ENCODE peak calls at places on chromosome 19, in seven cellular contexts. O is GM23338, E is progenitor cell of endocrine pancreas, K is kidney, X is AG04449, Z is IMR-90, M is fibroblast of mammary gland. J is an unnamed sample.
A peak's percentile ranks its signal among the peaks of the same experiment; 100 is the strongest.

GRCh38 chr19:18437481-18438330 is at the start of gene ISYNA1:
- DNase-seq in O (peak; percentile 79), E (no peak), K (peak; percentile 89), X (no peak), Z (peak; percentile 20), M (no peak), J (peak; percentile 66)

GRCh38 chr19:54297759-54298305 is 15.1 kb downstream of the LILRA5 start:
- DNase-seq in O (peak; percentile 27), E (no peak), K (no peak), X (no peak), Z (no peak), M (no peak), J (no peak)

GRCh38 chr19:2782357-2782935 is 627 bp downstream of the SGTA start:
- DNase-seq in O (no peak), E (no peak), K (no peak), X (no peak), Z (no peak), M (no peak), J (no peak)

GRCh38 chr19:19258589-19259338 is 14.3 kb downstream of the TM6SF2 start:
- DNase-seq in O (no peak), E (no peak), K (no peak), X (no peak), Z (no peak), M (no peak), J (no peak)

GRCh38 chr19:45567609-45568008 is 17.0 kb downstream of the OPA3 start:
- DNase-seq in O (no peak), E (no peak), K (no peak), X (no peak), Z (no peak), M (no peak), J (no peak)

GRCh38 chr19:10000171-10000826 is 10.0 kb downstream of the COL5A3 start:
- DNase-seq in O (peak; percentile 89), E (peak; percentile 59), K (no peak), X (no peak), Z (peak; percentile 70), M (peak; percentile 66), J (peak; percentile 71)

GRCh38 chr19:43634877-43635560 is 4.6 kb downstream of the CADM4 start:
- DNase-seq in O (peak; percentile 77), E (no peak), K (no peak), X (no peak), Z (no peak), M (peak; percentile 47), J (no peak)

GRCh38 chr19:7883796-7884570 is 4.3 kb upstream of the LRRC8E start:
- DNase-seq in O (no peak), E (no peak), K (no peak), X (no peak), Z (peak; percentile 33), M (peak; percentile 47), J (no peak)

GRCh38 chr19:47274891-47275865 is 493 bp downstream of the INAFM1 start:
- DNase-seq in O (peak; percentile 62), E (no peak), K (peak; percentile 92), X (no peak), Z (no peak), M (peak; percentile 28), J (peak; percentile 43)

GRCh38 chr19:3710265-3710812 is 2.2 kb downstream of the TJP3 start:
- DNase-seq in O (peak; percentile 68), E (no peak), K (peak; percentile 92), X (no peak), Z (peak; percentile 43), M (peak; percentile 32), J (peak; percentile 93)

GRCh38 chr19:16361926-16362325 is 37.3 kb downstream of the KLF2 start:
- DNase-seq in O (no peak), E (no peak), K (no peak), X (no peak), Z (no peak), M (no peak), J (no peak)

GRCh38 chr19:53908106-53908932 is 759 bp upstream of the CACNG7 start:
- DNase-seq in O (peak; percentile 95), E (no peak), K (no peak), X (no peak), Z (peak; percentile 40), M (peak; percentile 46), J (peak; percentile 45)

GRCh38 chr19:7715671-7716070 is 13.7 kb upstream of the FCER2 start:
- DNase-seq in O (no peak), E (no peak), K (no peak), X (no peak), Z (no peak), M (no peak), J (no peak)

GRCh38 chr19:12847159-12848139 is 9.1 kb downstream of the MAST1 start:
- DNase-seq in O (peak; percentile 93), E (peak; percentile 98), K (peak; percentile 93), X (peak; percentile 5), Z (peak; percentile 73), M (peak; percentile 82), J (peak; percentile 92)

GRCh38 chr19:47430041-47430802 is 10.9 kb upstream of the MEIS3 start:
- DNase-seq in O (peak; percentile 79), E (peak; percentile 43), K (peak; percentile 78), X (no peak), Z (peak; percentile 27), M (peak; percentile 45), J (peak; percentile 51)

GRCh38 chr19:15869109-15869555 is 28.7 kb downstream of the CYP4F2 start:
- DNase-seq in O (peak; percentile 46), E (no peak), K (no peak), X (no peak), Z (no peak), M (peak; percentile 29), J (peak; percentile 37)

GRCh38 chr19:19750842-19751790 is 18.2 kb upstream of the ZNF14 start:
- DNase-seq in O (no peak), E (no peak), K (peak; percentile 72), X (no peak), Z (no peak), M (no peak), J (peak; percentile 22)

GRCh38 chr19:16373989-16374388 is 49.4 kb downstream of the KLF2 start:
- DNase-seq in O (no peak), E (no peak), K (peak; percentile 60), X (no peak), Z (no peak), M (no peak), J (no peak)

GRCh38 chr19:47507031-47507430 is 7.8 kb downstream of the NAPA start:
- DNase-seq in O (no peak), E (no peak), K (no peak), X (no peak), Z (no peak), M (no peak), J (peak; percentile 78)

GRCh38 chr19:18333680-18334079 is 6.7 kb upstream of the PGPEP1 start:
- DNase-seq in O (no peak), E (no peak), K (no peak), X (no peak), Z (no peak), M (no peak), J (no peak)

GRCh38 chr19:10817291-10818038 is 18.5 kb downstream of the TMED1 start:
- DNase-seq in O (peak; percentile 24), E (no peak), K (peak; percentile 90), X (peak; percentile 90), Z (peak; percentile 98), M (peak; percentile 98), J (peak; percentile 57)

GRCh38 chr19:46107371-46107770 is 17.1 kb downstream of the IGFL3 start:
- DNase-seq in O (no peak), E (no peak), K (no peak), X (no peak), Z (peak; percentile 28), M (peak; percentile 57), J (no peak)

GRCh38 chr19:6803036-6803404 is 30.5 kb downstream of the VAV1 start:
- DNase-seq in O (peak; percentile 3), E (no peak), K (no peak), X (no peak), Z (no peak), M (no peak), J (no peak)

GRCh38 chr19:5561559-5561958 is 6.2 kb downstream of the TINCR start:
- DNase-seq in O (no peak), E (no peak), K (no peak), X (no peak), Z (no peak), M (no peak), J (no peak)
- TF ChIP-seq CTCF in O (peak; percentile 91), E (peak; percentile 52), K (no peak), X (peak; percentile 2), Z (peak; percentile 35), M (peak; percentile 47), J (peak; percentile 11)

DNA sequence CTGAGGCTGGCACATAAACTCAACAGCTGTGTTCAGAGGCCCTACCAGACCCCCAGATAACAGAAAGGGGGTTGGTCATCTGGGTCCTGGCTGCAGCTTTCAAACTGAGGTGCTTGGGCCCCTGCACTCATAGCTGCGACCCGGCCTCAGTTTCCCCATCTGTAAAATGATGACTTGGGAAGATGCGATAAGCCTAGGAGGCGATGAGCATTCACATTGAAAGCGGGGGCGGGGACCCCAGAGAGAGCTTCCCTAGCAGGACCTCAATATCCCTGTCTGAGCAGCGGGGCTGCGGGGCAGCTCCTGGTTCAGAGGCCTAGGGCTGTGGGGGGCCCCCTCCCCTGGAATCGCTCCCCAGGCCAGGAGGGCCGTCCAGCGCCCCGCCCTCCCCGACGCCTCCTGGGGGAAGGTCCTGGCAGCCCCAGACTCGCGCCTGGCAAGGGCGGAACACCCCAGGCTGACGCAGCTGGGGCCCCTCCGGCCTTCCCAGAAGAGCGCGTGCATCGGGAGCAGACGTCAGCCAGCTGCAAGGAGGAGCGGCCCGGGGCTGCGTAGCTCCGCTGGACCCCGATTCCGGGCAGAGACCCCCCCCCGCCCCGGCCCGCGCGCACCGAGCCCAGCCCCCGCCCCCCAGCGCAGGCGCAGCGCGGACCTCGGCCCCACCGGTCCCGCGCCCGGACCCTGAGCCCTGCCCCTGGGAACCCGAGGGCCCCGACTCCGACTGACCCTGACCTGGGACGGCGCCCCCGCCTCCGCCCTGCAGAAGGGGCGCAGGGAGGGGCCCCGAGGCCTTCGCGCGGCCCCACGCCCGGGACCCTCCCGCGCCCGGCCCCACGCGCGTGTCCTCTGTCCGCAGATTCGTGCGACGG is 3.5 kb downstream of the FSTL3 start:
- DNase-seq in O (peak; percentile 68), E (no peak), K (peak; percentile 93), X (no peak), Z (peak; percentile 80), M (peak; percentile 84), J (peak; percentile 58)
- TF ChIP-seq CTCF in O (no peak), E (no peak), K (no peak), X (peak; percentile 18), Z (no peak), M (no peak), J (no peak)

DNA sequence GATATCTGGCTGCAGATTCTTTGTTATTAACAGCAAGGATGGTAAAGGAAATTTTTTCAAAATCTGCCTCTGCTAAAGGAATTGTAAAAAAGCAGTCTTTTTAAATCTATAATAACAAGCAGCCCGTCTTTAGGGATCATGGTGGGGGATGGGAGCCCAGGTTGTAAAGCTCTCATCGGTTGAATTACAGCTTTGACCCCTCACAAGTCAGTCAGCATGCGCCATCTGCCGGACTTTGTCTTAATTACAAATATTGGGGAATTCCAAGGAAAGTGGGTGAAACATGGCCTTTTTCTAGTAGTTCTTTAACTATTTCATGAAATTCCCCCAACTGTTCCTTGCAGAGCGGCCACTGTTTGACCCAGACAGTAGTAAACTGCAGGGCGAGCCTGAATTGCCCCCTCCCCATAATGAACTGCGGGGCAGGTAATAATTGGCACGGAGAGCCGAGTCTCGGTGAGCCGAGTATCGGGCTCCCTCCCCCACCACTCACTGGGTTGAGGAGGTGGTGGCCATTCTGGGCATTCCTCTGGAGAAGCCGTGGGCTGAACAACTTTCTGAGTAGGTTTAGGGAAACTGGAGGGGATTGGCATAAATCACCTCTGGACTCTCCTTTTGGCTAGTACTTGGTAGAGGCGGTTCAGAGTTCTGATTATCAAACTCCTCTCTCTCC is 11.6 kb downstream of the ZNF578 start:
- DNase-seq in O (peak; percentile 94), E (no peak), K (no peak), X (no peak), Z (no peak), M (no peak), J (no peak)
- TF ChIP-seq CTCF in O (peak; percentile 87), E (peak; percentile 44), K (no peak), X (no peak), Z (no peak), M (no peak), J (no peak)

GRCh38 chr19:35327642-35328041 is 1.3 kb upstream of the CD22 start:
- DNase-seq in O (peak; percentile 63), E (no peak), K (no peak), X (no peak), Z (no peak), M (no peak), J (no peak)
- TF ChIP-seq CTCF in O (peak; percentile 58), E (peak; percentile 27), K (no peak), X (no peak), Z (no peak), M (peak; percentile 30), J (no peak)

J was measured in body of pancreas.